ENCODE peak calls at places on chromosomes 1 and 21, in eight cellular contexts. D is AG08395, B is NCI-H1092, E is M059J, Y is retina, S is mesenteric fat pad, V is left cardiac atrium, K is small intestine. U is an unnamed sample.

GRCh38 chr1:193156826-193157142 is 29.6 kb downstream of the B3GALT2 start:
- DNase-seq in D (no peak), B (no peak), E (no peak), Y (no peak), S (no peak), V (no peak), K (no peak), U (no peak)

GRCh38 chr21:38645282-38645681 is 147.0 kb upstream of the ERG start:
- DNase-seq in D (peak), B (no peak), E (peak), Y (no peak), S (no peak), V (no peak), K (no peak), U (peak)

GRCh38 chr1:56910441-56910985 is 55.3 kb downstream of the C8B start:
- DNase-seq in D (no peak), B (no peak), E (peak), Y (no peak), S (no peak), V (peak), K (no peak), U (peak)

GRCh38 chr1:36387141-36387949 is 1.6 kb upstream of the STK40 start:
- DNase-seq in D (peak), B (no peak), E (peak), Y (no peak), S (no peak), V (peak), K (no peak), U (peak)

GRCh38 chr1:1510912-1511532 is 940 bp upstream of the ATAD3A start:
- DNase-seq in D (no peak), B (no peak), E (peak), Y (peak), S (no peak), V (no peak), K (peak), U (peak)

GRCh38 chr1:59043796-59044195 is 253.1 kb upstream of the FGGY start:
- DNase-seq in D (peak), B (no peak), E (peak), Y (no peak), S (no peak), V (peak), K (peak), U (peak)

GRCh38 chr1:15260418-15261154 is 13.6 kb downstream of the FHAD1 start:
- DNase-seq in D (peak), B (no peak), E (peak), Y (no peak), S (peak), V (no peak), K (no peak), U (peak)

GRCh38 chr21:17083084-17083483 is 429.8 kb upstream of the CXADR start:
- DNase-seq in D (no peak), B (no peak), E (no peak), Y (no peak), S (no peak), V (no peak), K (no peak), U (no peak)

GRCh38 chr1:150549496-150550221 is 451 bp downstream of the ADAMTSL4 start:
- DNase-seq in D (peak), B (no peak), E (no peak), Y (peak), S (no peak), V (no peak), K (no peak), U (no peak)

GRCh38 chr1:236602171-236602570 is 2.1 kb downstream of the HEATR1 start:
- DNase-seq in D (no peak), B (no peak), E (no peak), Y (no peak), S (no peak), V (no peak), K (no peak), U (no peak)

GRCh38 chr1:31891280-31891679 is 46.9 kb downstream of the PTP4A2 start:
- DNase-seq in D (no peak), B (no peak), E (peak), Y (no peak), S (no peak), V (no peak), K (no peak), U (peak)

GRCh38 chr1:226135059-226135651 is 51.4 kb downstream of the ACBD3 start:
- DNase-seq in D (no peak), B (peak), E (peak), Y (no peak), S (no peak), V (peak), K (peak), U (no peak)

GRCh38 chr21:40793057-40793456 is 53.9 kb downstream of the DSCAM start:
- DNase-seq in D (peak), B (peak), E (peak), Y (no peak), S (no peak), V (no peak), K (no peak), U (no peak)

U was measured in renal cortical epithelial cell.